ENCODE peak calls at places on chromosomes 7 and 10, in nine cellular contexts. One of them, this sample, is unnamed.

GRCh38 chr10:93566435-93567276 is at the start of gene FFAR4:
- DNase-seq in activated CD4-positive, alpha-beta T cell treated with anti-CD3 and anti-CD28 coated beads, Interleukin-2, amount 10 ng/mL, durations not matched to agents 7 days and 5 days: no peak
- DNase-seq in LHCN-M2: no peak
- DNase-seq in RWPE1: no peak
- DNase-seq in lower leg skin: no peak
- DNase-seq in T follicular helper cell: no peak
- DNase-seq in Peyer's patch: peak
- DNase-seq in stimulated activated CD8-positive, alpha-beta memory T cell treated with anti-CD3 and anti-CD28 coated beads, Interleukin-2, amount 100 ng/mL, for 48 hours: no peak
- DNase-seq in cardiac fibroblast: peak
- DNase-seq in this sample: no peak

GRCh38 chr10:34346516-34347150 is 468.5 kb downstream of the PARD3 start:
- DNase-seq in stimulated activated CD8-positive, alpha-beta memory T cell treated with anti-CD3 and anti-CD28 coated beads, Interleukin-2, amount 100 ng/mL, for 48 hours: no peak
- DNase-seq in RWPE1: no peak
- DNase-seq in T follicular helper cell: no peak
- DNase-seq in activated CD4-positive, alpha-beta T cell treated with anti-CD3 and anti-CD28 coated beads, Interleukin-2, amount 10 ng/mL, durations not matched to agents 7 days and 5 days: no peak
- DNase-seq in lower leg skin: no peak
- DNase-seq in cardiac fibroblast: peak
- DNase-seq in Peyer's patch: no peak
- DNase-seq in LHCN-M2: no peak
- DNase-seq in this sample: no peak

GRCh38 chr10:69898524-69898923 is 96.8 kb downstream of the COL13A1 start:
- DNase-seq in RWPE1: no peak
- DNase-seq in Peyer's patch: peak
- DNase-seq in cardiac fibroblast: no peak
- DNase-seq in stimulated activated CD8-positive, alpha-beta memory T cell treated with anti-CD3 and anti-CD28 coated beads, Interleukin-2, amount 100 ng/mL, for 48 hours: no peak
- DNase-seq in LHCN-M2: no peak
- DNase-seq in activated CD4-positive, alpha-beta T cell treated with anti-CD3 and anti-CD28 coated beads, Interleukin-2, amount 10 ng/mL, durations not matched to agents 7 days and 5 days: no peak
- DNase-seq in T follicular helper cell: no peak
- DNase-seq in lower leg skin: no peak
- DNase-seq in this sample: peak

GRCh38 chr7:80999771-81000170 is 80.9 kb upstream of the SEMA3C start:
- DNase-seq in stimulated activated CD8-positive, alpha-beta memory T cell treated with anti-CD3 and anti-CD28 coated beads, Interleukin-2, amount 100 ng/mL, for 48 hours: no peak
- DNase-seq in lower leg skin: no peak
- DNase-seq in RWPE1: no peak
- DNase-seq in LHCN-M2: no peak
- DNase-seq in cardiac fibroblast: no peak
- DNase-seq in Peyer's patch: no peak
- DNase-seq in activated CD4-positive, alpha-beta T cell treated with anti-CD3 and anti-CD28 coated beads, Interleukin-2, amount 10 ng/mL, durations not matched to agents 7 days and 5 days: no peak
- DNase-seq in T follicular helper cell: no peak
- DNase-seq in this sample: no peak

GRCh38 chr7:142801601-142802295 is 31.0 kb downstream of the PRSS2 start:
- DNase-seq in stimulated activated CD8-positive, alpha-beta memory T cell treated with anti-CD3 and anti-CD28 coated beads, Interleukin-2, amount 100 ng/mL, for 48 hours: no peak
- DNase-seq in cardiac fibroblast: no peak
- DNase-seq in Peyer's patch: no peak
- DNase-seq in lower leg skin: no peak
- DNase-seq in T follicular helper cell: no peak
- DNase-seq in LHCN-M2: no peak
- DNase-seq in activated CD4-positive, alpha-beta T cell treated with anti-CD3 and anti-CD28 coated beads, Interleukin-2, amount 10 ng/mL, durations not matched to agents 7 days and 5 days: no peak
- DNase-seq in RWPE1: no peak
- DNase-seq in this sample: no peak

GRCh38 chr10:100618856-100619255 is 83.1 kb downstream of the HIF1AN start:
- DNase-seq in RWPE1: no peak
- DNase-seq in lower leg skin: no peak
- DNase-seq in Peyer's patch: no peak
- DNase-seq in activated CD4-positive, alpha-beta T cell treated with anti-CD3 and anti-CD28 coated beads, Interleukin-2, amount 10 ng/mL, durations not matched to agents 7 days and 5 days: no peak
- DNase-seq in cardiac fibroblast: no peak
- DNase-seq in stimulated activated CD8-positive, alpha-beta memory T cell treated with anti-CD3 and anti-CD28 coated beads, Interleukin-2, amount 100 ng/mL, for 48 hours: no peak
- DNase-seq in LHCN-M2: no peak
- DNase-seq in T follicular helper cell: no peak
- DNase-seq in this sample: no peak

GRCh38 chr10:110373857-110374654 is 69.3 kb upstream of the SMNDC1 start:
- DNase-seq in Peyer's patch: no peak
- DNase-seq in T follicular helper cell: no peak
- DNase-seq in RWPE1: no peak
- DNase-seq in activated CD4-positive, alpha-beta T cell treated with anti-CD3 and anti-CD28 coated beads, Interleukin-2, amount 10 ng/mL, durations not matched to agents 7 days and 5 days: no peak
- DNase-seq in stimulated activated CD8-positive, alpha-beta memory T cell treated with anti-CD3 and anti-CD28 coated beads, Interleukin-2, amount 100 ng/mL, for 48 hours: no peak
- DNase-seq in lower leg skin: no peak
- DNase-seq in cardiac fibroblast: no peak
- DNase-seq in LHCN-M2: no peak
- DNase-seq in this sample: no peak

GRCh38 chr7:137801003-137801402 is 45.8 kb downstream of the DGKI start:
- DNase-seq in T follicular helper cell: no peak
- DNase-seq in activated CD4-positive, alpha-beta T cell treated with anti-CD3 and anti-CD28 coated beads, Interleukin-2, amount 10 ng/mL, durations not matched to agents 7 days and 5 days: no peak
- DNase-seq in cardiac fibroblast: peak
- DNase-seq in LHCN-M2: peak
- DNase-seq in RWPE1: peak
- DNase-seq in stimulated activated CD8-positive, alpha-beta memory T cell treated with anti-CD3 and anti-CD28 coated beads, Interleukin-2, amount 100 ng/mL, for 48 hours: no peak
- DNase-seq in lower leg skin: no peak
- DNase-seq in Peyer's patch: no peak
- DNase-seq in this sample: no peak

GRCh38 chr7:20541615-20542349 is 73.7 kb upstream of the ABCB5 start:
- DNase-seq in stimulated activated CD8-positive, alpha-beta memory T cell treated with anti-CD3 and anti-CD28 coated beads, Interleukin-2, amount 100 ng/mL, for 48 hours: no peak
- DNase-seq in Peyer's patch: no peak
- DNase-seq in RWPE1: peak
- DNase-seq in LHCN-M2: no peak
- DNase-seq in activated CD4-positive, alpha-beta T cell treated with anti-CD3 and anti-CD28 coated beads, Interleukin-2, amount 10 ng/mL, durations not matched to agents 7 days and 5 days: no peak
- DNase-seq in lower leg skin: no peak
- DNase-seq in cardiac fibroblast: no peak
- DNase-seq in T follicular helper cell: no peak
- DNase-seq in this sample: no peak

GRCh38 chr10:86970152-86970886 is 2.0 kb downstream of the ADIRF start:
- DNase-seq in activated CD4-positive, alpha-beta T cell treated with anti-CD3 and anti-CD28 coated beads, Interleukin-2, amount 10 ng/mL, durations not matched to agents 7 days and 5 days: no peak
- DNase-seq in cardiac fibroblast: peak
- DNase-seq in RWPE1: peak
- DNase-seq in LHCN-M2: peak
- DNase-seq in stimulated activated CD8-positive, alpha-beta memory T cell treated with anti-CD3 and anti-CD28 coated beads, Interleukin-2, amount 100 ng/mL, for 48 hours: no peak
- DNase-seq in Peyer's patch: peak
- DNase-seq in T follicular helper cell: no peak
- DNase-seq in lower leg skin: peak
- DNase-seq in this sample: no peak

GRCh38 chr10:43692051-43692825 is 43.6 kb upstream of the ZNF32 start:
- DNase-seq in activated CD4-positive, alpha-beta T cell treated with anti-CD3 and anti-CD28 coated beads, Interleukin-2, amount 10 ng/mL, durations not matched to agents 7 days and 5 days: no peak
- DNase-seq in cardiac fibroblast: peak
- DNase-seq in LHCN-M2: no peak
- DNase-seq in T follicular helper cell: no peak
- DNase-seq in RWPE1: no peak
- DNase-seq in lower leg skin: no peak
- DNase-seq in stimulated activated CD8-positive, alpha-beta memory T cell treated with anti-CD3 and anti-CD28 coated beads, Interleukin-2, amount 100 ng/mL, for 48 hours: no peak
- DNase-seq in Peyer's patch: no peak
- DNase-seq in this sample: no peak

GRCh38 chr7:46486264-46487206 is 565.5 kb upstream of the IGFBP3 start:
- DNase-seq in Peyer's patch: peak
- DNase-seq in cardiac fibroblast: peak
- DNase-seq in lower leg skin: peak
- DNase-seq in activated CD4-positive, alpha-beta T cell treated with anti-CD3 and anti-CD28 coated beads, Interleukin-2, amount 10 ng/mL, durations not matched to agents 7 days and 5 days: no peak
- DNase-seq in stimulated activated CD8-positive, alpha-beta memory T cell treated with anti-CD3 and anti-CD28 coated beads, Interleukin-2, amount 100 ng/mL, for 48 hours: no peak
- DNase-seq in T follicular helper cell: no peak
- DNase-seq in LHCN-M2: peak
- DNase-seq in RWPE1: peak
- DNase-seq in this sample: no peak

GRCh38 chr7:74350751-74351150 is 61.5 kb downstream of the CLIP2 start:
- DNase-seq in RWPE1: no peak
- DNase-seq in stimulated activated CD8-positive, alpha-beta memory T cell treated with anti-CD3 and anti-CD28 coated beads, Interleukin-2, amount 100 ng/mL, for 48 hours: no peak
- DNase-seq in T follicular helper cell: no peak
- DNase-seq in lower leg skin: no peak
- DNase-seq in Peyer's patch: no peak
- DNase-seq in cardiac fibroblast: no peak
- DNase-seq in LHCN-M2: no peak
- DNase-seq in activated CD4-positive, alpha-beta T cell treated with anti-CD3 and anti-CD28 coated beads, Interleukin-2, amount 10 ng/mL, durations not matched to agents 7 days and 5 days: no peak
- DNase-seq in this sample: no peak